ENCODE peak calls at places on chromosomes 6 and 20, in eight cellular contexts. A, J, B, T, V, F, Z and H are unnamed samples.

GRCh38 chr20:63056236-63057132 is 49.7 kb upstream of the BHLHE23 start:
- DNase-seq in A (no peak), J (peak; percentile 77), B (no peak), T (peak; percentile 63), V (peak; percentile 40), F (peak; percentile 73), Z (peak; percentile 10), H (no peak)

GRCh38 chr6:13787146-13787545 is 27.2 kb downstream of the MCUR1 start:
- DNase-seq in A (no peak), J (no peak), B (no peak), T (no peak), V (no peak), F (peak; percentile 84), Z (no peak), H (no peak)

GRCh38 chr20:49148601-49149000 is 39.5 kb downstream of the STAU1 start:
- DNase-seq in A (no peak), J (no peak), B (no peak), T (no peak), V (no peak), F (no peak), Z (no peak), H (no peak)

GRCh38 chr20:63700199-63701050 is 4.0 kb downstream of the TNFRSF6B start:
- DNase-seq in A (no peak), J (no peak), B (no peak), T (peak; percentile 66), V (no peak), F (peak; percentile 56), Z (no peak), H (no peak)

GRCh38 chr6:45591816-45592359 is 214.2 kb upstream of the SUPT3H start:
- DNase-seq in A (no peak), J (no peak), B (no peak), T (no peak), V (no peak), F (no peak), Z (no peak), H (peak; percentile 24)

GRCh38 chr20:37520417-37520751 is 666 bp upstream of the NNAT start:
- DNase-seq in A (no peak), J (no peak), B (no peak), T (no peak), V (no peak), F (no peak), Z (no peak), H (no peak)

GRCh38 chr20:58006346-58007316 is 221.8 kb downstream of the ANKRD60 start:
- DNase-seq in A (peak; percentile 24), J (no peak), B (no peak), T (no peak), V (no peak), F (no peak), Z (no peak), H (no peak)

GRCh38 chr6:30541515-30542403 is 14.5 kb downstream of the GNL1 start:
- DNase-seq in A (peak; percentile 65), J (peak; percentile 77), B (peak; percentile 84), T (peak; percentile 86), V (peak; percentile 69), F (peak; percentile 89), Z (peak; percentile 73), H (peak; percentile 87)

GRCh38 chr6:110688661-110689268 is 126.5 kb downstream of the CDK19 start:
- DNase-seq in A (no peak), J (no peak), B (no peak), T (no peak), V (peak; percentile 46), F (peak; percentile 72), Z (no peak), H (no peak)

GRCh38 chr6:22737331-22737730 is 168.0 kb downstream of the HDGFL1 start:
- DNase-seq in A (no peak), J (no peak), B (peak; percentile 65), T (peak; percentile 65), V (peak; percentile 17), F (peak; percentile 89), Z (no peak), H (peak; percentile 61)

GRCh38 chr6:80454661-80455365 is 348.3 kb downstream of the BCKDHB start:
- DNase-seq in A (no peak), J (no peak), B (no peak), T (no peak), V (peak; percentile 76), F (no peak), Z (no peak), H (no peak)

GRCh38 chr20:63540417-63541186 is 3.4 kb upstream of the PTK6 start:
- DNase-seq in A (no peak), J (no peak), B (no peak), T (no peak), V (no peak), F (peak; percentile 94), Z (no peak), H (no peak)

GRCh38 chr20:17825251-17825691 is 125.5 kb downstream of the BANF2 start:
- DNase-seq in A (no peak), J (no peak), B (no peak), T (no peak), V (no peak), F (no peak), Z (no peak), H (no peak)

GRCh38 chr6:13272131-13273046 is 55.9 kb downstream of the TBC1D7 start:
- DNase-seq in A (peak; percentile 69), J (no peak), B (no peak), T (peak; percentile 81), V (no peak), F (peak; percentile 92), Z (no peak), H (peak; percentile 16)

GRCh38 chr6:2220154-2220553 is 25.3 kb downstream of the GMDS start:
- DNase-seq in A (no peak), J (no peak), B (no peak), T (no peak), V (no peak), F (no peak), Z (no peak), H (no peak)

GRCh38 chr6:34656378-34657036 is 40.1 kb downstream of the ILRUN start:
- DNase-seq in A (no peak), J (no peak), B (peak; percentile 100), T (no peak), V (peak; percentile 30), F (no peak), Z (no peak), H (peak; percentile 64)

GRCh38 chr20:17024513-17025105 is 202.2 kb upstream of the PCSK2 start:
- DNase-seq in A (no peak), J (no peak), B (no peak), T (no peak), V (no peak), F (peak; percentile 95), Z (no peak), H (no peak)

GRCh38 chr20:44324343-44324742 is 12.5 kb upstream of the R3HDML start:
- DNase-seq in A (no peak), J (no peak), B (no peak), T (no peak), V (peak; percentile 27), F (no peak), Z (no peak), H (no peak)

GRCh38 chr6:34536251-34536958 is 19.7 kb downstream of the SPDEF start:
- DNase-seq in A (no peak), J (peak; percentile 58), B (no peak), T (no peak), V (no peak), F (no peak), Z (no peak), H (no peak)

GRCh38 chr6:35610830-35611229 is 77.9 kb downstream of the FKBP5 start:
- DNase-seq in A (no peak), J (no peak), B (no peak), T (no peak), V (no peak), F (no peak), Z (no peak), H (no peak)

GRCh38 chr6:15382089-15382488 is 136.2 kb downstream of the JARID2 start:
- DNase-seq in A (no peak), J (no peak), B (no peak), T (no peak), V (no peak), F (no peak), Z (no peak), H (no peak)

GRCh38 chr6:147194652-147195403 is 9.4 kb upstream of the STXBP5 start:
- DNase-seq in A (no peak), J (no peak), B (no peak), T (no peak), V (peak; percentile 22), F (no peak), Z (no peak), H (peak; percentile 11)

GRCh38 chr20:37567671-37568588 is 40.3 kb upstream of the BLCAP start:
- DNase-seq in A (no peak), J (peak; percentile 63), B (peak; percentile 19), T (no peak), V (no peak), F (peak; percentile 49), Z (no peak), H (peak; percentile 12)

GRCh38 chr6:71533939-71534379 is 245.3 kb downstream of the OGFRL1 start:
- DNase-seq in A (no peak), J (no peak), B (peak; percentile 18), T (no peak), V (no peak), F (no peak), Z (no peak), H (peak; percentile 21)

GRCh38 chr6:8539446-8539845 is 104.1 kb upstream of the SLC35B3 start:
- DNase-seq in A (no peak), J (no peak), B (peak; percentile 84), T (no peak), V (peak; percentile 33), F (no peak), Z (no peak), H (peak; percentile 32)

GRCh38 chr20:47011984-47012383 is 117.3 kb downstream of the EYA2 start:
- DNase-seq in A (no peak), J (no peak), B (no peak), T (no peak), V (no peak), F (no peak), Z (no peak), H (no peak)

GRCh38 chr6:97195117-97195516 is 87.9 kb downstream of the MMS22L start:
- DNase-seq in A (no peak), J (no peak), B (no peak), T (no peak), V (no peak), F (no peak), Z (no peak), H (peak; percentile 1)

GRCh38 chr20:63083831-63084562 is 77.2 kb upstream of the BHLHE23 start:
- DNase-seq in A (no peak), J (no peak), B (no peak), T (peak; percentile 41), V (no peak), F (no peak), Z (no peak), H (no peak)

GRCh38 chr6:55014321-55015088 is 159.8 kb upstream of the HCRTR2 start:
- DNase-seq in A (no peak), J (no peak), B (no peak), T (no peak), V (no peak), F (no peak), Z (no peak), H (no peak)

GRCh38 chr20:32067234-32067821 is 15.3 kb downstream of the HCK start:
- DNase-seq in A (no peak), J (no peak), B (no peak), T (no peak), V (peak; percentile 14), F (no peak), Z (no peak), H (peak; percentile 79)

GRCh38 chr6:142242269-142242668 is 59.5 kb upstream of the ADGRG6 start:
- DNase-seq in A (no peak), J (no peak), B (no peak), T (no peak), V (no peak), F (no peak), Z (no peak), H (no peak)

GRCh38 chr6:46648869-46649488 is 3.6 kb downstream of the CYP39A1 start:
- DNase-seq in A (no peak), J (no peak), B (no peak), T (no peak), V (peak; percentile 38), F (no peak), Z (no peak), H (peak; percentile 19)

GRCh38 chr6:25279748-25280616 is 808 bp downstream of the CARMIL1 start:
- DNase-seq in A (no peak), J (peak; percentile 47), B (peak; percentile 61), T (peak; percentile 68), V (peak; percentile 46), F (peak; percentile 64), Z (no peak), H (peak; percentile 44)

GRCh38 chr20:15759546-15760216 is 813.6 kb downstream of the KIF16B start:
- DNase-seq in A (no peak), J (no peak), B (no peak), T (no peak), V (no peak), F (no peak), Z (no peak), H (no peak)